ENCODE peak calls at places on chromosomes 2 and 18, in eight cellular contexts. One of them, this sample, is unnamed.

GRCh38 chr2:111703759-111704158 is 180.2 kb downstream of the ANAPC1 start:
- DNase-seq in HuH-7.5: no peak
- DNase-seq in upper lobe of left lung: no peak
- DNase-seq in A172: no peak
- DNase-seq in stimulated activated CD4-positive, alpha-beta T cell treated with anti-CD3 and anti-CD28 coated beads, TNF-alpha, amount 100 ng/mL, for 24 hours: no peak
- DNase-seq in H1: no peak
- DNase-seq in stimulated activated CD8-positive, alpha-beta memory T cell treated with anti-CD3 and anti-CD28 coated beads, Interleukin-15, amount 100 ng/mL, for 24 hours: no peak
- DNase-seq in fibroblast of the aortic adventitia: no peak
- DNase-seq in this sample: no peak

GRCh38 chr2:144988591-144988990 is 468.7 kb upstream of the ZEB2 start:
- DNase-seq in stimulated activated CD4-positive, alpha-beta T cell treated with anti-CD3 and anti-CD28 coated beads, TNF-alpha, amount 100 ng/mL, for 24 hours: no peak
- DNase-seq in HuH-7.5: no peak
- DNase-seq in H1: no peak
- DNase-seq in stimulated activated CD8-positive, alpha-beta memory T cell treated with anti-CD3 and anti-CD28 coated beads, Interleukin-15, amount 100 ng/mL, for 24 hours: no peak
- DNase-seq in A172: no peak
- DNase-seq in fibroblast of the aortic adventitia: no peak
- DNase-seq in upper lobe of left lung: no peak
- DNase-seq in this sample: no peak

GRCh38 chr2:229269986-229270385 is 1.1 kb downstream of the PID1 start:
- DNase-seq in H1: no peak
- DNase-seq in stimulated activated CD4-positive, alpha-beta T cell treated with anti-CD3 and anti-CD28 coated beads, TNF-alpha, amount 100 ng/mL, for 24 hours: no peak
- DNase-seq in stimulated activated CD8-positive, alpha-beta memory T cell treated with anti-CD3 and anti-CD28 coated beads, Interleukin-15, amount 100 ng/mL, for 24 hours: no peak
- DNase-seq in HuH-7.5: no peak
- DNase-seq in fibroblast of the aortic adventitia: peak
- DNase-seq in upper lobe of left lung: no peak
- DNase-seq in A172: no peak
- DNase-seq in this sample: no peak

GRCh38 chr2:15755528-15755927 is 163.9 kb downstream of the DDX1 start:
- DNase-seq in A172: no peak
- DNase-seq in fibroblast of the aortic adventitia: no peak
- DNase-seq in upper lobe of left lung: no peak
- DNase-seq in stimulated activated CD8-positive, alpha-beta memory T cell treated with anti-CD3 and anti-CD28 coated beads, Interleukin-15, amount 100 ng/mL, for 24 hours: no peak
- DNase-seq in HuH-7.5: no peak
- DNase-seq in H1: no peak
- DNase-seq in stimulated activated CD4-positive, alpha-beta T cell treated with anti-CD3 and anti-CD28 coated beads, TNF-alpha, amount 100 ng/mL, for 24 hours: no peak
- DNase-seq in this sample: no peak

GRCh38 chr18:38459595-38459994 is 894.0 kb upstream of the CELF4 start:
- DNase-seq in H1: no peak
- DNase-seq in HuH-7.5: no peak
- DNase-seq in A172: no peak
- DNase-seq in fibroblast of the aortic adventitia: no peak
- DNase-seq in stimulated activated CD4-positive, alpha-beta T cell treated with anti-CD3 and anti-CD28 coated beads, TNF-alpha, amount 100 ng/mL, for 24 hours: no peak
- DNase-seq in upper lobe of left lung: no peak
- DNase-seq in stimulated activated CD8-positive, alpha-beta memory T cell treated with anti-CD3 and anti-CD28 coated beads, Interleukin-15, amount 100 ng/mL, for 24 hours: no peak
- DNase-seq in this sample: no peak

GRCh38 chr2:79393806-79394484 is 118.9 kb upstream of the CTNNA2 start:
- DNase-seq in stimulated activated CD4-positive, alpha-beta T cell treated with anti-CD3 and anti-CD28 coated beads, TNF-alpha, amount 100 ng/mL, for 24 hours: no peak
- DNase-seq in A172: peak
- DNase-seq in HuH-7.5: no peak
- DNase-seq in stimulated activated CD8-positive, alpha-beta memory T cell treated with anti-CD3 and anti-CD28 coated beads, Interleukin-15, amount 100 ng/mL, for 24 hours: no peak
- DNase-seq in fibroblast of the aortic adventitia: no peak
- DNase-seq in H1: no peak
- DNase-seq in upper lobe of left lung: no peak
- DNase-seq in this sample: no peak

GRCh38 chr2:240840435-240841060 is 20.5 kb upstream of the KIF1A start:
- DNase-seq in H1: peak
- DNase-seq in stimulated activated CD4-positive, alpha-beta T cell treated with anti-CD3 and anti-CD28 coated beads, TNF-alpha, amount 100 ng/mL, for 24 hours: no peak
- DNase-seq in upper lobe of left lung: no peak
- DNase-seq in fibroblast of the aortic adventitia: peak
- DNase-seq in HuH-7.5: peak
- DNase-seq in stimulated activated CD8-positive, alpha-beta memory T cell treated with anti-CD3 and anti-CD28 coated beads, Interleukin-15, amount 100 ng/mL, for 24 hours: no peak
- DNase-seq in A172: peak
- DNase-seq in this sample: no peak

GRCh38 chr2:64063924-64064331 is 44.7 kb upstream of the VPS54 start:
- DNase-seq in HuH-7.5: no peak
- DNase-seq in A172: peak
- DNase-seq in H1: no peak
- DNase-seq in stimulated activated CD8-positive, alpha-beta memory T cell treated with anti-CD3 and anti-CD28 coated beads, Interleukin-15, amount 100 ng/mL, for 24 hours: no peak
- DNase-seq in stimulated activated CD4-positive, alpha-beta T cell treated with anti-CD3 and anti-CD28 coated beads, TNF-alpha, amount 100 ng/mL, for 24 hours: no peak
- DNase-seq in fibroblast of the aortic adventitia: peak
- DNase-seq in upper lobe of left lung: peak
- DNase-seq in this sample: no peak

GRCh38 chr2:190600293-190601103 is 48.4 kb upstream of the NAB1 start:
- DNase-seq in HuH-7.5: no peak
- DNase-seq in H1: no peak
- DNase-seq in A172: no peak
- DNase-seq in fibroblast of the aortic adventitia: no peak
- DNase-seq in stimulated activated CD4-positive, alpha-beta T cell treated with anti-CD3 and anti-CD28 coated beads, TNF-alpha, amount 100 ng/mL, for 24 hours: no peak
- DNase-seq in stimulated activated CD8-positive, alpha-beta memory T cell treated with anti-CD3 and anti-CD28 coated beads, Interleukin-15, amount 100 ng/mL, for 24 hours: no peak
- DNase-seq in upper lobe of left lung: no peak
- DNase-seq in this sample: no peak

GRCh38 chr2:67560818-67561221 is 163.7 kb downstream of the ETAA1 start:
- DNase-seq in fibroblast of the aortic adventitia: peak
- DNase-seq in upper lobe of left lung: no peak
- DNase-seq in stimulated activated CD4-positive, alpha-beta T cell treated with anti-CD3 and anti-CD28 coated beads, TNF-alpha, amount 100 ng/mL, for 24 hours: no peak
- DNase-seq in H1: no peak
- DNase-seq in stimulated activated CD8-positive, alpha-beta memory T cell treated with anti-CD3 and anti-CD28 coated beads, Interleukin-15, amount 100 ng/mL, for 24 hours: no peak
- DNase-seq in HuH-7.5: no peak
- DNase-seq in A172: no peak
- DNase-seq in this sample: no peak

GRCh38 chr2:55590810-55591440 is 26.5 kb downstream of the PPP4R3B start:
- DNase-seq in HuH-7.5: no peak
- DNase-seq in upper lobe of left lung: no peak
- DNase-seq in stimulated activated CD4-positive, alpha-beta T cell treated with anti-CD3 and anti-CD28 coated beads, TNF-alpha, amount 100 ng/mL, for 24 hours: no peak
- DNase-seq in fibroblast of the aortic adventitia: peak
- DNase-seq in H1: no peak
- DNase-seq in stimulated activated CD8-positive, alpha-beta memory T cell treated with anti-CD3 and anti-CD28 coated beads, Interleukin-15, amount 100 ng/mL, for 24 hours: no peak
- DNase-seq in A172: peak
- DNase-seq in this sample: no peak

This sample was measured in activated CD4-positive, alpha-beta memory T cell treated with anti-CD3 and anti-CD28 coated beads for 36 hours.